ENCODE peak calls at places on chromosomes 12 and 14, in nine cellular contexts. E, V, F, Y, M, K, X, J and L are unnamed samples.

GRCh38 chr12:89709994-89710872 is 1.6 kb upstream of the ATP2B1 start:
- DNase-seq in Y (no peak), J (peak; percentile 55), F (no peak), X (peak; percentile 63), E (peak; percentile 73), V (peak; percentile 67), M (no peak), K (peak; percentile 10), L (no peak)

GRCh38 chr12:15662303-15662980 is 126.7 kb downstream of the EPS8 start:
- DNase-seq in F (no peak), E (no peak), V (no peak), X (no peak), J (no peak), M (no peak), K (no peak), Y (no peak), L (no peak)

GRCh38 chr12:94305293-94305957 is 154.2 kb downstream of the CEP83 start:
- DNase-seq in X (no peak), K (no peak), F (no peak), J (no peak), Y (no peak), V (no peak), E (peak; percentile 63), M (peak; percentile 63), L (no peak)

GRCh38 chr12:49068879-49069506 is 786 bp downstream of the RHEBL1 start:
- DNase-seq in K (no peak), E (peak; percentile 31), M (no peak), F (no peak), V (no peak), Y (no peak), X (no peak), J (no peak), L (no peak)

GRCh38 chr12:51913071-51914033 is 6.0 kb downstream of the ACVRL1 start:
- DNase-seq in J (no peak), M (no peak), X (no peak), F (no peak), Y (peak; percentile 78), V (no peak), E (no peak), K (no peak), L (no peak)

GRCh38 chr12:90152897-90153624 is 444.4 kb upstream of the ATP2B1 start:
- DNase-seq in J (no peak), K (no peak), M (no peak), V (no peak), X (no peak), F (no peak), E (no peak), Y (no peak), L (no peak)

GRCh38 chr14:69464379-69464778 is 20.1 kb upstream of the PLEKHD1 start:
- DNase-seq in F (no peak), V (no peak), X (no peak), M (no peak), J (no peak), E (no peak), K (no peak), Y (no peak), L (no peak)

GRCh38 chr14:21241218-21241819 is 27.9 kb downstream of the HNRNPC start:
- DNase-seq in Y (no peak), M (no peak), K (no peak), V (no peak), J (no peak), E (peak; percentile 40), X (no peak), F (no peak), L (peak; percentile 53)

GRCh38 chr12:120783197-120783596 is 57.6 kb downstream of the ACADS start:
- DNase-seq in X (no peak), Y (no peak), V (no peak), K (no peak), J (no peak), E (no peak), M (no peak), F (no peak), L (no peak)

GRCh38 chr14:22333408-22334274 is 255.4 kb downstream of the DAD1 start:
- DNase-seq in X (no peak), Y (no peak), V (no peak), J (peak; percentile 54), K (no peak), E (peak; percentile 23), M (no peak), F (peak; percentile 1), L (no peak)

GRCh38 chr14:29810657-29811056 is 117.0 kb downstream of the PRKD1 start:
- DNase-seq in Y (no peak), X (no peak), K (no peak), J (peak; percentile 21), V (no peak), E (no peak), M (no peak), F (no peak), L (no peak)

GRCh38 chr14:90553921-90554336 is 157.1 kb downstream of the CALM1 start:
- DNase-seq in K (peak; percentile 20), V (no peak), E (no peak), X (no peak), J (no peak), Y (no peak), M (no peak), F (no peak), L (no peak)

GRCh38 chr14:52051251-52051650 is 17.6 kb downstream of the NID2 start:
- DNase-seq in Y (no peak), V (no peak), X (no peak), J (no peak), K (no peak), E (no peak), F (no peak), M (no peak), L (no peak)

GRCh38 chr12:23098110-23099049 is 473.4 kb downstream of the ETNK1 start:
- DNase-seq in J (no peak), X (no peak), Y (no peak), V (no peak), F (no peak), M (no peak), E (peak; percentile 14), K (no peak), L (no peak)

GRCh38 chr12:127025545-127025944 is 1241.4 kb upstream of the TMEM132C start:
- DNase-seq in Y (no peak), E (peak; percentile 21), K (no peak), J (no peak), V (no peak), M (no peak), F (no peak), X (no peak), L (no peak)

GRCh38 chr12:104573-105081 is 38.1 kb downstream of the IQSEC3 start:
- DNase-seq in K (no peak), E (no peak), F (no peak), X (no peak), V (no peak), J (peak; percentile 19), M (peak; percentile 17), Y (peak; percentile 83), L (peak; percentile 42)